ENCODE peak calls at places on chromosomes 13 and 19, in five cellular contexts. L, E, F, Q and X are unnamed samples.

GRCh38 chr19:1237027-1237659 is 662 bp downstream of the CBARP start:
- DNase-seq in L (no peak), E (no peak), F (no peak), Q (no peak), X (no peak)

GRCh38 chr19:6047741-6048231 is 62.5 kb downstream of the RFX2 start:
- DNase-seq in L (peak), E (no peak), F (peak), Q (no peak), X (peak)

GRCh38 chr13:45621950-45622349 is 6.4 kb upstream of the ERICH6B start:
- DNase-seq in L (no peak), E (no peak), F (no peak), Q (no peak), X (no peak)

GRCh38 chr13:52788011-52788410 is 48.4 kb upstream of the CNMD start:
- DNase-seq in L (no peak), E (no peak), F (no peak), Q (no peak), X (no peak)

GRCh38 chr19:1206063-1206732 is 620 bp downstream of the STK11 start:
- DNase-seq in L (no peak), E (no peak), F (no peak), Q (no peak), X (peak)

GRCh38 chr13:65260938-65261880 is 1968.9 kb downstream of the PCDH9 start:
- DNase-seq in L (no peak), E (no peak), F (no peak), Q (no peak), X (no peak)

GRCh38 chr19:55112246-55112780 is 5.1 kb downstream of the PPP1R12C start:
- DNase-seq in L (no peak), E (no peak), F (no peak), Q (peak), X (no peak)

GRCh38 chr19:45823182-45823581 is 8.1 kb upstream of the RSPH6A start:
- DNase-seq in L (no peak), E (no peak), F (no peak), Q (no peak), X (no peak)

GRCh38 chr19:4064551-4065260 is 2.0 kb downstream of the ZBTB7A start:
- DNase-seq in L (no peak), E (peak), F (no peak), Q (peak), X (peak)

GRCh38 chr13:66635526-66635925 is 594.6 kb downstream of the PCDH9 start:
- DNase-seq in L (no peak), E (no peak), F (peak), Q (no peak), X (no peak)

GRCh38 chr19:47421844-47422395 is 2.6 kb upstream of the MEIS3 start:
- DNase-seq in L (no peak), E (no peak), F (no peak), Q (no peak), X (no peak)

GRCh38 chr19:41927810-41928192 is 448 bp downstream of the ERFL start:
- DNase-seq in L (no peak), E (no peak), F (no peak), Q (peak), X (no peak)

GRCh38 chr19:42198676-42199439 is 18.6 kb downstream of the DEDD2 start:
- DNase-seq in L (no peak), E (peak), F (no peak), Q (peak), X (no peak)

GRCh38 chr13:72638059-72638815 is 89.2 kb downstream of the MZT1 start:
- DNase-seq in L (no peak), E (no peak), F (no peak), Q (no peak), X (no peak)

GRCh38 chr19:8209111-8209964 is at the start of gene CERS4:
- DNase-seq in L (peak), E (peak), F (peak), Q (peak), X (peak)

GRCh38 chr19:1991516-1991915 is 24.0 kb downstream of the BTBD2 start:
- DNase-seq in L (no peak), E (no peak), F (no peak), Q (no peak), X (no peak)

GRCh38 chr13:27463500-27463899 is 13.1 kb upstream of the MTIF3 start:
- DNase-seq in L (no peak), E (no peak), F (no peak), Q (no peak), X (no peak)

GRCh38 chr13:36224730-36225129 is 10.4 kb upstream of the SOHLH2 start:
- DNase-seq in L (no peak), E (no peak), F (no peak), Q (no peak), X (no peak)

GRCh38 chr19:11984986-11985385 is 20.1 kb downstream of the ZNF763 start:
- DNase-seq in L (no peak), E (no peak), F (no peak), Q (no peak), X (no peak)

GRCh38 chr13:102170295-102170694 is 231.6 kb downstream of the FGF14 start:
- DNase-seq in L (no peak), E (no peak), F (no peak), Q (no peak), X (no peak)

GRCh38 chr13:63184693-63185092 is 1769.0 kb upstream of the PCDH20 start:
- DNase-seq in L (no peak), E (no peak), F (no peak), Q (no peak), X (no peak)

GRCh38 chr13:89930861-89931260 is 1416.6 kb upstream of the MIR17HG start:
- DNase-seq in L (no peak), E (no peak), F (no peak), Q (no peak), X (no peak)

GRCh38 chr19:10858204-10858828 is 10.1 kb downstream of the C19orf38 start:
- DNase-seq in L (no peak), E (no peak), F (no peak), Q (no peak), X (peak)

GRCh38 chr13:94480672-94481145 is 1.2 kb upstream of the DCT start:
- DNase-seq in L (no peak), E (no peak), F (no peak), Q (no peak), X (no peak)

GRCh38 chr13:36920612-36921185 is 661 bp upstream of the SMAD9 start:
- DNase-seq in L (no peak), E (no peak), F (no peak), Q (no peak), X (no peak)

GRCh38 chr19:37941820-37942515 is 35.0 kb downstream of the SIPA1L3 start:
- DNase-seq in L (no peak), E (no peak), F (no peak), Q (no peak), X (no peak)

GRCh38 chr13:20192470-20193141 is at the start of gene GJB2:
- DNase-seq in L (no peak), E (no peak), F (no peak), Q (peak), X (no peak)

GRCh38 chr19:20167020-20167644 is at the start of gene ZNF486:
- DNase-seq in L (peak), E (peak), F (peak), Q (peak), X (peak)

GRCh38 chr13:103540394-103540793 is 474.2 kb upstream of the SLC10A2 start:
- DNase-seq in L (no peak), E (no peak), F (no peak), Q (no peak), X (no peak)

GRCh38 chr13:100176781-100177389 is 88.0 kb downstream of the PCCA start:
- DNase-seq in L (no peak), E (no peak), F (peak), Q (no peak), X (no peak)

GRCh38 chr13:43985437-43986051 is 105.8 kb downstream of the LACC1 start:
- DNase-seq in L (no peak), E (no peak), F (no peak), Q (no peak), X (no peak)

GRCh38 chr19:47598407-47599349 is 10.3 kb upstream of the BICRA start:
- DNase-seq in L (no peak), E (no peak), F (peak), Q (no peak), X (no peak)

GRCh38 chr19:58519355-58520256 is at the start of gene ZBTB45:
- DNase-seq in L (peak), E (peak), F (peak), Q (peak), X (peak)

GRCh38 chr19:58516964-58517833 is 2.4 kb downstream of the ZBTB45 start:
- DNase-seq in L (no peak), E (no peak), F (no peak), Q (peak), X (no peak)

GRCh38 chr19:58518261-58519086 is 1.1 kb downstream of the ZBTB45 start:
- DNase-seq in L (no peak), E (no peak), F (no peak), Q (peak), X (no peak)

GRCh38 chr19:58520257-58520599 is 618 bp upstream of the ZBTB45 start:
- DNase-seq in L (no peak), E (no peak), F (no peak), Q (no peak), X (no peak)

DNA sequence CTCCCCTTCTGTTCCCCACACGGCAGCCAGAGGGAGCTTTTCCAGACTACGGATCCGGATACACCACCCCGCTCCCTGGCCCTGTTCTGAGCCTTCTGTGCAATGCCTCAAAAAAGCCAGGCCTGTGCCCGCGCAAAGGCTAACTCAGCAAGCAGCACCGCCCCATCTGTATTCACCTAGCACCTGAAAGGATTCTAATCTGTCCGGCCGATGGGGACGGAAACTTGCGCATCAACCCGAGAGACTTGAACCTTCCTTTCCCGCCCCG is 589 bp downstream of the ZBTB45 start:
- DNase-seq in L (peak), E (peak), F (peak), Q (peak), X (peak)
- TF ChIP-seq CTCF in L (peak), E (no peak), F (peak), Q (peak), X (no peak)

GRCh38 chr19:18439910-18440237 is 1.9 kb upstream of the ISYNA1 start:
- DNase-seq in L (no peak), E (no peak), F (no peak), Q (no peak), X (no peak)

GRCh38 chr19:18439025-18439909 is 1.3 kb upstream of the ISYNA1 start:
- DNase-seq in L (no peak), E (no peak), F (peak), Q (no peak), X (no peak)

GRCh38 chr19:18441804-18442788 is 4.2 kb upstream of the ISYNA1 start:
- DNase-seq in L (no peak), E (no peak), F (no peak), Q (no peak), X (no peak)

GRCh38 chr19:18440936-18441803 is 3.2 kb upstream of the ISYNA1 start:
- DNase-seq in L (no peak), E (no peak), F (no peak), Q (no peak), X (no peak)

DNA sequence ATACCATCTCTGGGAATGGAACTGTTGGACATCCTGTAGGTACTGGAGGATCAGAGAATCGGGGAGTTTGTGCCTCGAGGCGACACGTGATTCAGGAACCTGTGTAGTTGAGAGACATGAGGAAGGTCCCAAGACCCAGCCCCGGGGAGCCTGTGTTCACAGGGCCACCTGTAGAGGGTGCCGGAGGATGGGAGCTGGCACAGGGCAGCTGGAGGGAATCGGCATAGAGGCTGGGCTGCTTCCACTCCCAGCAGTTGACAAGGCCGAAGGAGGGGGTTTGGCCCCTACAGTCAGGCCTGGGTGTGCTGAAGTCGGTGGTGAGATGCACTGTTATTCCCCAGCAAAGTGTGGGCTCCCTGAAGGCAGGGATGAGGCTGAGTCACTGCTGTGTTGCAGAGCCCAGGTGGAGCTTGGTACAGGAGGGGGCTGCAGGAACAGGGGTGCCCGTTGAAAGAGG is 2.5 kb upstream of the ISYNA1 start:
- DNase-seq in L (no peak), E (no peak), F (no peak), Q (no peak), X (no peak)
- TF ChIP-seq CTCF in L (peak), E (no peak), F (peak), Q (no peak), X (no peak)

DNA sequence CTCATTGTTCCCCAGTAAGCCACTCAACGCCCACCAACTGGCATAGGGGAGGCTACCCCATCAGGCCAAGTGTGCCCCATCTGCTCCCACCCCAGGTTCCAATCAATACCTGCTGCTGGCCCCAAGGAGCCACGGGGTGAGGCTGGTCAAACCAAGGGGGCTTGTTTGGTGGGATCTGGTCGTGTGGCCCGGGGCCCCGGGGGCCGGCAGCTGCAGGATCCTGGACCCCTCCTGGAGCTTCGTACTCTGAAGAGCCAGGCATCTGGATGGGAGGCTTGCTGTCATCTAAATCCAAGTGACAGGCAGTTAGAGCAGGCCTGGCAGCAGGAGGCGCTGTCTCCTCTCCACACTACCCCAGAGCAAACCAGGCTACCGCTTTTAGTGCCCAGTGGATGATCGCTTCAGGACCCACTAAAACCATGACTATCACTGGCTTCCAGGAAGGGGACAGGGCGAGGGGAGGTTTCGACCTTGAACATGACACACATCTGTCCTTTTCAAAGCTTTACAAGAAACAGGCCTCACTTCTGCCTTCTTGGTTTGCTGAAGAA is 14.2 kb downstream of the CHERP start:
- DNase-seq in L (no peak), E (peak), F (peak), Q (no peak), X (peak)
- TF ChIP-seq CTCF in L (peak), E (peak), F (peak), Q (no peak), X (peak)

GRCh38 chr19:48634036-48634342 is 3.2 kb downstream of the DBP start:
- DNase-seq in L (no peak), E (no peak), F (no peak), Q (no peak), X (no peak)

GRCh38 chr19:48633148-48634035 is 3.8 kb downstream of the DBP start:
- DNase-seq in L (no peak), E (no peak), F (no peak), Q (peak), X (no peak)

GRCh38 chr19:48631254-48631653 is 5.9 kb downstream of the DBP start:
- DNase-seq in L (no peak), E (no peak), F (no peak), Q (no peak), X (no peak)

GRCh38 chr19:48634424-48635262 is 2.5 kb downstream of the DBP start:
- DNase-seq in L (peak), E (peak), F (peak), Q (peak), X (peak)

DNA sequence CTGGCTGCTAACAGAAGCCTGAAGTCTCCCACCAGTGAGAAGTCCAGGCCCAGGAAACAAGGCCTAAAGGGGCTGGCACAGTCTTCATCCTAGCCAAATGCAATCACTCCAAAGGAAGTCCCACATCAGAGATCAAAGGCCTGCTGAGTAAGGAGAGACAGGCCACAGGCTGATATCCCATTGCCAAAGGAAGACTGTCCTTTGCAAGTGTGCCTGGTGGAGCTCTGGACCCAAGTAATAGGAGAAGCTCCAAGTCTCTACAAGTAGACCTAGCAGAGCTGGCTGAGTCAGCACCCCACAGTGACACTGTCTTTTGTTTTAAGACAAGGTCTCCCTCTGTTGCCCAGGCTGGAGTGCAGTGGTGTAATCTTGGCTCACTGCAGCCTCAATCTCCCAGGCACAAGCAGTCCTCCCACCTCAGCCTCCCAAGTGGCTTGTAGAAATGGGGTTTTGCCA is 4.5 kb downstream of the DBP start:
- DNase-seq in L (no peak), E (no peak), F (no peak), Q (no peak), X (no peak)
- TF ChIP-seq CTCF in L (no peak), E (no peak), F (no peak), Q (no peak), X (no peak)

GRCh38 chr13:49679244-49679643 is 12.0 kb downstream of the EBPL start:
- DNase-seq in L (no peak), E (no peak), F (peak), Q (no peak), X (no peak)
- TF ChIP-seq CTCF in L (no peak), E (no peak), F (peak), Q (no peak), X (no peak)